ENCODE peak calls at places on chromosomes 5 and 9, in nine cellular contexts. L is ureter; I is transverse colon; G is GM12865; O is coronary artery; T is GOT3; H is stimulated activated CD4-positive, alpha-beta T cell treated with anti-CD3 and anti-CD28 coated beads, Interleukin-2, amount 100 ng/mL, for 24 hours; A is fibroblast of the conjunctiva; V is iPS DF 19.7. Y is an unnamed sample.

GRCh38 chr9:16904655-16905054 is 34.2 kb upstream of the BNC2 start:
- DNase-seq in V (no peak), G (no peak), L (no peak), I (no peak), H (no peak), T (no peak), A (no peak), O (no peak), Y (no peak)

GRCh38 chr5:169950333-169950732 is 30.0 kb downstream of the INSYN2B start:
- DNase-seq in V (no peak), O (no peak), L (no peak), G (no peak), I (no peak), A (no peak), H (no peak), T (no peak), Y (no peak)

GRCh38 chr9:77927265-77927664 is 104.3 kb downstream of the GNAQ start:
- DNase-seq in T (no peak), O (no peak), I (no peak), A (peak; percentile 21), L (no peak), V (no peak), H (no peak), G (no peak), Y (no peak)

GRCh38 chr5:179243333-179243732 is 101.9 kb downstream of the ADAMTS2 start:
- DNase-seq in T (no peak), H (no peak), O (no peak), A (peak; percentile 61), V (no peak), I (peak; percentile 4), L (no peak), G (no peak), Y (no peak)

GRCh38 chr5:149808264-149808982 is 78.3 kb downstream of the PPARGC1B start:
- DNase-seq in G (no peak), H (no peak), T (no peak), L (no peak), V (no peak), I (no peak), A (no peak), O (no peak), Y (no peak)

GRCh38 chr5:133246376-133247144 is 194.7 kb downstream of the HSPA4 start:
- DNase-seq in G (no peak), L (no peak), V (no peak), A (no peak), H (no peak), I (no peak), T (no peak), O (no peak), Y (no peak)

GRCh38 chr9:100739208-100739607 is 161.3 kb downstream of the CAVIN4 start:
- DNase-seq in G (no peak), I (no peak), H (no peak), A (no peak), V (no peak), L (no peak), O (no peak), T (no peak), Y (no peak)

GRCh38 chr5:163350083-163350482 is 87.3 kb upstream of the CCNG1 start:
- DNase-seq in A (peak; percentile 17), H (no peak), T (no peak), V (no peak), I (no peak), G (no peak), L (no peak), O (no peak), Y (no peak)

GRCh38 chr9:8733096-8733954 is 933.7 kb upstream of the DMAC1 start:
- DNase-seq in L (no peak), T (no peak), O (no peak), I (no peak), G (no peak), V (no peak), A (no peak), H (no peak), Y (peak; percentile 30)

GRCh38 chr5:104297076-104297475 is 734.5 kb upstream of the NUDT12 start:
- DNase-seq in O (no peak), G (no peak), T (no peak), H (no peak), I (no peak), A (no peak), V (no peak), L (no peak), Y (no peak)

GRCh38 chr5:133508845-133509741 is 103.2 kb downstream of the FSTL4 start:
- DNase-seq in I (no peak), O (no peak), L (no peak), G (peak; percentile 24), V (no peak), A (no peak), T (no peak), H (no peak), Y (no peak)

GRCh38 chr9:78430387-78430786 is 133.5 kb downstream of the PSAT1 start:
- DNase-seq in T (no peak), L (no peak), I (no peak), H (no peak), G (no peak), A (no peak), O (no peak), V (no peak), Y (no peak)

GRCh38 chr9:32431940-32432555 is 47.6 kb downstream of the ACO1 start:
- DNase-seq in I (peak; percentile 38), O (no peak), T (no peak), H (peak; percentile 42), G (peak; percentile 29), V (no peak), L (peak; percentile 46), A (no peak), Y (peak; percentile 23)